ENCODE peak calls at places on chromosome 2, in seven cellular contexts. U is cardiac muscle cell, T is adrenal gland, X is fibroblast of mammary gland, A is heart left ventricle, J is fibroblast of the aortic adventitia, M is left ventricle myocardium inferior. Y is an unnamed sample.

GRCh38 chr2:118509319-118510016 is 338.0 kb downstream of the EN1 start:
- DNase-seq in A (no peak), J (no peak), M (no peak), T (no peak), U (no peak), X (no peak), Y (no peak)

GRCh38 chr2:88739985-88740600 is 48.6 kb downstream of the RPIA start:
- DNase-seq in T (peak; percentile 70), X (peak; percentile 72), M (peak; percentile 58), U (peak; percentile 83), A (no peak), J (peak; percentile 83), Y (peak; percentile 87)

GRCh38 chr2:30683240-30683956 is 123.8 kb downstream of the CAPN13 start:
- DNase-seq in A (no peak), U (no peak), M (no peak), X (no peak), J (no peak), T (no peak), Y (no peak)

GRCh38 chr2:22626621-22627020 is 758.4 kb upstream of the KLHL29 start:
- DNase-seq in X (no peak), U (no peak), T (no peak), M (no peak), J (no peak), A (no peak), Y (no peak)

GRCh38 chr2:196591621-196592022 is 47.9 kb upstream of the CCDC150 start:
- DNase-seq in T (no peak), J (no peak), U (no peak), A (no peak), M (no peak), X (no peak), Y (no peak)

GRCh38 chr2:130389363-130389762 is 33.5 kb downstream of the PTPN18 start:
- DNase-seq in X (no peak), M (no peak), J (no peak), U (no peak), T (no peak), A (no peak), Y (no peak)

GRCh38 chr2:195697681-195698220 is 40.7 kb downstream of the SLC39A10 start:
- DNase-seq in J (no peak), T (no peak), M (no peak), X (no peak), U (peak; percentile 6), A (no peak), Y (no peak)

GRCh38 chr2:32369222-32369621 is 12.4 kb downstream of the BIRC6 start:
- DNase-seq in U (no peak), A (no peak), X (no peak), T (no peak), M (no peak), J (no peak), Y (no peak)

GRCh38 chr2:189163889-189164288 is 15.7 kb downstream of the COL5A2 start:
- DNase-seq in U (peak; percentile 56), J (peak; percentile 75), M (no peak), X (peak; percentile 61), T (no peak), A (no peak), Y (peak; percentile 87)

GRCh38 chr2:127864877-127865276 is 6.9 kb upstream of the POLR2D start:
- DNase-seq in X (peak; percentile 49), A (no peak), M (no peak), J (no peak), T (no peak), U (no peak), Y (peak; percentile 9)

GRCh38 chr2:49004046-49004626 is 150.2 kb downstream of the FSHR start:
- DNase-seq in T (no peak), U (no peak), A (no peak), M (no peak), J (no peak), X (no peak), Y (no peak)

GRCh38 chr2:9002313-9002636 is 1.2 kb downstream of the MBOAT2 start:
- DNase-seq in X (no peak), T (no peak), M (no peak), A (no peak), J (peak; percentile 23), U (no peak), Y (no peak)

GRCh38 chr2:149290662-149291061 is 39.7 kb upstream of the LYPD6 start:
- DNase-seq in A (no peak), T (no peak), X (no peak), J (no peak), U (no peak), M (no peak), Y (no peak)

GRCh38 chr2:179569834-179570233 is 291.6 kb downstream of the ZNF385B start:
- DNase-seq in M (no peak), T (no peak), X (peak; percentile 97), U (peak; percentile 66), J (peak; percentile 72), A (no peak), Y (peak; percentile 85)

GRCh38 chr2:48900321-48901014 is 144.9 kb upstream of the LHCGR start:
- DNase-seq in X (peak; percentile 36), U (no peak), T (no peak), M (no peak), J (no peak), A (no peak), Y (no peak)

DNA sequence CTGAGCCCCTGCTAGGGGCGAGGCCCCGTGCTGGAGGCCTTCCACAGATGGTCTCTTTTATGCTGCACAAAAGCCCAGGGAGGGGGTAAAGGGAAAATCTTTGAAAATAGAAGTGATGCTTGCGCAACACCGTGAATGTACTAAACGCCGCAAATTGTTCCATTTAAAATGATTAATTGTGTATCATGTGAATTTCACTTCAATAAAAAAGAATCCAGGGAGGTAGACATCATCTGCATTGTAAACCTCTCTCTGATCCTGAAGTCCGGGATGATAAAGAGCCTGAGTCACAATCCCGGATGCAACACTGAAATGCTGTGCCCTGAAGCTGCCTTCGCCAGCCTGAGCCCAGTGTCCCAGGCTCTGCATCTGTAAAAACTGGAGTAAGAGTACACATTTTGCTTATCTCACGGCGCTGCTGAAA is 107.7 kb upstream of the PPP1CB start:
- DNase-seq in A (no peak), U (peak; percentile 67), T (no peak), M (no peak), X (peak; percentile 85), J (peak; percentile 91), Y (peak; percentile 37)
- H3K4me3 ChIP-seq in A (no peak overlapping the region), U (no peak overlapping the region), T (no peak overlapping the region), M (no peak overlapping the region), X (no peak overlapping the region), J (no peak overlapping the region), Y (no peak overlapping the region)

GRCh38 chr2:95010126-95010525 is 15.4 kb upstream of the MAL start:
- DNase-seq in U (no peak), M (no peak), X (no peak), J (no peak), A (no peak), T (no peak), Y (no peak)
- TF ChIP-seq CTCF in U (no peak), M (no peak), X (no peak), J (no peak), A (no peak), T (no peak), Y (no peak)

GRCh38 chr2:62570861-62571698 is 65.1 kb upstream of the TMEM17 start:
- DNase-seq in X (no peak), A (no peak), T (peak; percentile 55), M (peak; percentile 21), U (no peak), J (no peak), Y (no peak)
- H3K4me3 ChIP-seq in X (no peak overlapping the region), A (peak overlapping the region; percentile 14), T (peak overlapping the region; percentile 6), M (peak overlapping the region; percentile 45), U (no peak overlapping the region), J (no peak overlapping the region), Y (peak overlapping the region; percentile 42)

DNA sequence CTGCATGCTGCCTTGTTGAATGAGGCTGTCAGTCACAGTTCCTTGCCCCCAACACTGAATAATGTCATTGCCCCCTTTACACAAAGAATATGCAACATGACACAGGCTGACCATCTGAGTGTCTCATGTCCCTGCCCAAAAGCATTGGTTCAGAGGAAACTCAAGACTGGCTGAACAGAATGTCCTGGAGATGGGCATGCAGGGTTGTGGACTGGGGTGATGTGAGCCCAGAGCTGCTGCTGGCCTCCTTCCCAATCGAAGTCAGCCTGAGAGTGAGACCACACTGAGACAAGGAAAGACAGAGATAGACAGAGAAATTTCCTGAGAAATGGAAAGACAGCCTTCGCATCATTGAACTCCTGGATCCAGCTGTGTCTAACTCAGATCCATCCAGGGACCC is 110.1 kb downstream of the PID1 start:
- DNase-seq in M (no peak), X (no peak), T (no peak), A (no peak), U (no peak), J (no peak), Y (no peak)
- TF ChIP-seq CTCF in M (no peak), X (no peak), T (no peak), A (no peak), U (no peak), J (no peak), Y (no peak)

DNA sequence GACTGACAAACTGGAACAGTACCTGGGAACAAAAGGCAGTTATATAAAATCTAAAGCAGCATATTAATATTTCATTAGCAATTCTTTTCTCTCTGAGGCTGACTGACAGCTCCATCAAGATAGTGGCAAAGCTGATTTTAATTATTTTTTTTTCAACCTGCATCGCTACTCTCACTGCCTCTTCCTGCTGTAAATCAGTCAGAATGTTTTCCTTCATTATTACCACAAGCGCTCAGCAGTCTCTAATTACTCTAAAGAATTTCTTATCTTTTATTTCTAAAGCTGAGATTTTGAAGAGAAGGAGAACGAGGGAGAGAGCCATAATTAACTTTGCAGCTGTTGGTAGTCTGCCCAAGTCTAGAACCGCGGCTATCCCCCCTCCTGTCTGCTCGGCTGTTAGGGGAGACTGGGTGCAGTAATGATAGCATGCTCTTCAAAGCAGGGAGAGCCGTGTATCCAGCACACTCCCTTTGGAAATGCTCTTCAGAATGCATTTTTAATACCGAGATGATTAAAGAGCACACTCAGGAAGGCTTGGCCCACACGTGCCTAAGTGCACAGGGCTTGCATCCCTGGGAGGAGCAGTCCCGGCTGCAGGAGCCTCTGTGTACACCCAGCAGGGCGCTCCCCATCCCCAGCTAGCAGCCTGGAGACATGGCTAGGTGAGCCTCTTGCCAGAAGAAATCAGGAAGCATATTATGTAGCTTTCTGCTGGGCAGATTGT is 555.4 kb downstream of the CMPK2 start:
- DNase-seq in A (no peak), X (no peak), T (no peak), U (no peak), J (no peak), M (no peak), Y (no peak)
- H3K4me3 ChIP-seq in A (no peak overlapping the region), X (no peak overlapping the region), T (no peak overlapping the region), U (no peak overlapping the region), J (no peak overlapping the region), M (no peak overlapping the region), Y (no peak overlapping the region)

Y was measured in choroid plexus epithelial cell.